ENCODE peak calls at places on chromosomes 12 and 14, in ten cellular contexts. A is WERI-Rb-1; F is hypothalamus; L is effector memory CD4-positive, alpha-beta T cell; V is foreskin fibroblast; P is SW480; X is stimulated activated CD4-positive, alpha-beta T cell treated with anti-CD3 and anti-CD28 coated beads, Interleukin-4, amount 100 ng/mL, for 24 hours; G is SK-N-SH; B is progenitor cell of endocrine pancreas; I is Kasumi-1. U is an unnamed sample.

GRCh38 chr14:88005978-88006851 is 1.3 kb downstream of the GPR65 start:
- DNase-seq in F (no peak), V (no peak), I (peak; percentile 73), P (no peak), A (no peak), X (peak; percentile 78), B (no peak), G (no peak), L (peak; percentile 61), U (no peak)

GRCh38 chr14:74616507-74616906 is 4.5 kb upstream of the LTBP2 start:
- DNase-seq in B (no peak), X (peak; percentile 25), P (peak; percentile 81), F (no peak), A (peak; percentile 58), L (no peak), V (peak; percentile 96), G (no peak), I (peak; percentile 21), U (peak; percentile 45)

GRCh38 chr14:61119006-61119405 is 138.0 kb downstream of the SLC38A6 start:
- DNase-seq in I (no peak), X (no peak), G (no peak), F (no peak), V (no peak), L (no peak), A (no peak), P (no peak), B (no peak), U (no peak)

GRCh38 chr14:75470238-75470797 is 42.5 kb downstream of the JDP2 start:
- DNase-seq in G (no peak), F (no peak), P (no peak), B (no peak), A (no peak), V (no peak), X (no peak), L (no peak), I (no peak), U (no peak)

GRCh38 chr14:76810953-76811400 is 1.7 kb downstream of the ANGEL1 start:
- DNase-seq in V (peak; percentile 69), I (peak; percentile 51), G (peak; percentile 36), L (no peak), P (peak; percentile 54), F (no peak), X (peak; percentile 26), A (peak; percentile 21), B (no peak), U (peak; percentile 12)

GRCh38 chr12:115051378-115051777 is 367.4 kb upstream of the TBX3 start:
- DNase-seq in V (no peak), I (no peak), F (no peak), A (no peak), X (no peak), P (no peak), B (no peak), L (no peak), G (no peak), U (no peak)

GRCh38 chr14:75295491-75296338 is 17.1 kb downstream of the FOS start:
- DNase-seq in L (peak; percentile 62), B (peak; percentile 72), F (peak; percentile 76), X (peak; percentile 80), V (peak; percentile 88), I (peak; percentile 86), P (peak; percentile 78), A (peak; percentile 77), G (peak; percentile 80), U (peak; percentile 83)

GRCh38 chr14:93430319-93430801 is 379 bp upstream of the UNC79 start:
- DNase-seq in I (no peak), G (peak; percentile 88), A (peak; percentile 91), V (no peak), X (no peak), P (no peak), B (peak; percentile 25), L (no peak), F (peak; percentile 60), U (no peak)

GRCh38 chr12:51118706-51119105 is 35.3 kb upstream of the CSRNP2 start:
- DNase-seq in F (no peak), G (no peak), P (peak; percentile 80), V (peak; percentile 17), B (no peak), A (no peak), X (no peak), I (no peak), L (no peak), U (no peak)

U was measured in Calu3.